ENCODE peak calls at places on chromosome 10, in five cellular contexts. O is lower lobe of right lung, P is right lobe of liver, W is fibroblast of lung, S is neuronal stem cell. T is an unnamed sample.
A peak's percentile ranks its signal among the peaks of the same experiment; 100 is the strongest.

GRCh38 chr10:20355915-20356314 is 539.7 kb downstream of the PLXDC2 start:
- DNase-seq in O (no peak), P (no peak), W (no peak), S (no peak), T (no peak)

GRCh38 chr10:88389456-88389855 is 193.7 kb downstream of the RNLS start:
- DNase-seq in O (no peak), P (no peak), W (peak; percentile 45), S (no peak), T (peak; percentile 64)

GRCh38 chr10:114605155-114605797 is 52.8 kb downstream of the ABLIM1 start:
- DNase-seq in O (no peak), P (no peak), W (no peak), S (no peak), T (no peak)

GRCh38 chr10:30056767-30057355 is 2.5 kb downstream of the JCAD start:
- DNase-seq in O (no peak), P (no peak), W (peak; percentile 33), S (no peak), T (no peak)

GRCh38 chr10:81838950-81839349 is 36.0 kb upstream of the NRG3 start:
- DNase-seq in O (no peak), P (no peak), W (no peak), S (peak; percentile 15), T (no peak)

GRCh38 chr10:20181408-20181807 is 365.2 kb downstream of the PLXDC2 start:
- DNase-seq in O (no peak), P (no peak), W (no peak), S (no peak), T (no peak)

GRCh38 chr10:129274928-129275474 is 192.0 kb upstream of the MGMT start:
- DNase-seq in O (no peak), P (no peak), W (no peak), S (no peak), T (no peak)

GRCh38 chr10:51176976-51177690 is 102.8 kb downstream of the PRKG1 start:
- DNase-seq in O (no peak), P (no peak), W (peak; percentile 70), S (no peak), T (peak; percentile 78)

GRCh38 chr10:70568781-70569495 is 33.6 kb downstream of the PRF1 start:
- DNase-seq in O (no peak), P (no peak), W (no peak), S (no peak), T (no peak)

GRCh38 chr10:12394236-12395033 is 45.1 kb downstream of the CAMK1D start:
- DNase-seq in O (no peak), P (no peak), W (peak; percentile 69), S (no peak), T (no peak)

GRCh38 chr10:78419481-78420265 is 386.0 kb downstream of the RPS24 start:
- DNase-seq in O (peak; percentile 75), P (no peak), W (no peak), S (no peak), T (no peak)

GRCh38 chr10:120285408-120285807 is 171.6 kb upstream of the PLPP4 start:
- DNase-seq in O (no peak), P (no peak), W (no peak), S (no peak), T (no peak)

GRCh38 chr10:120283093-120283492 is 173.9 kb upstream of the PLPP4 start:
- DNase-seq in O (no peak), P (no peak), W (no peak), S (no peak), T (no peak)

GRCh38 chr10:120279196-120279595 is 177.8 kb upstream of the PLPP4 start:
- DNase-seq in O (no peak), P (no peak), W (no peak), S (no peak), T (no peak)

GRCh38 chr10:120286280-120286679 is 170.7 kb upstream of the PLPP4 start:
- DNase-seq in O (peak; percentile 43), P (no peak), W (no peak), S (no peak), T (no peak)

GRCh38 chr10:120282421-120282820 is 174.6 kb upstream of the PLPP4 start:
- DNase-seq in O (no peak), P (no peak), W (no peak), S (no peak), T (no peak)
- H3K4me3 ChIP-seq in O (no peak overlapping the region), P (no peak overlapping the region), W (no peak overlapping the region), S (no peak overlapping the region), T (no peak overlapping the region)

DNA sequence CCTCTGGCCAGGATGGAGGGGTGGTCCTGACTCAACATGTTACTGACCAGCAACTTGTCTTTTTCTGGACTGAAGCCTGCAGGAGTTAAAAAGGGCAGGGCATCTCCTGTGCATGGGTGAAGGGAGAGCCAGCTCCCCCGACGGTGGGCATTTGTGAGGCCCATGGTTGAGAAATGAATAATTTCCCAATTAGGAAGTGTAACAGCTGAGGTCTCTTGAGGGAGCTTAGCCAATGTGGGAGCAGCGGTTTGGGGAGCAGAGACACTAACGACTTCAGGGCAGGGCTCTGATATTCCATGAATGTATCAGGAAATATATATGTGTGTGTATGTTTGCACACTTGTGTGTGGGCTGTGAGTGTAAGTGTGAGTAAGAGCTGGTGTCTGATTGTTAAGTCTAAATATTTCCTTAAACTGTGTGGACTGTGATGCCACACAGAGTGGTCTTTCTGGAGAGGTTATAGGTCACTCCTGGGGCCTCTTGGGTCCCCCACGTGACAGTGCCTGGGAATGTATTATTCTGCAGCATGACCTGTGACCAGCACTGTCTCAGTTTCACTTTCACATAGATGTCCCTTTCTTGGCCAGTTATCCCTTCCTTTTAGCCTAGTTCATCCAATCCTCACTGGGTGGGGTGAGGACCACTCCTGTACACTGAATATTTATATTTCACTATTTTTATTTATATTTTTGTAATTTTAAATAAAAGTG is 6.0 kb downstream of the PLAU start:
- DNase-seq in O (no peak), P (no peak), W (no peak), S (no peak), T (no peak)
- H3K4me3 ChIP-seq in O (no peak overlapping the region), P (no peak overlapping the region), W (no peak overlapping the region), S (no peak overlapping the region), T (no peak overlapping the region)

GRCh38 chr10:127889605-127890195 is 3.0 kb downstream of the CLRN3 start:
- DNase-seq in O (no peak), P (no peak), W (peak; percentile 78), S (no peak), T (peak; percentile 48)

GRCh38 chr10:127886371-127887051 is 6.2 kb downstream of the CLRN3 start:
- DNase-seq in O (no peak), P (peak; percentile 52), W (no peak), S (no peak), T (no peak)

GRCh38 chr10:127888526-127889312 is 4.0 kb downstream of the CLRN3 start:
- DNase-seq in O (no peak), P (no peak), W (no peak), S (no peak), T (no peak)

GRCh38 chr10:127890935-127891334 is 1.8 kb downstream of the CLRN3 start:
- DNase-seq in O (no peak), P (no peak), W (no peak), S (no peak), T (no peak)

GRCh38 chr10:127887497-127888415 is 5.0 kb downstream of the CLRN3 start:
- DNase-seq in O (no peak), P (no peak), W (no peak), S (no peak), T (no peak)
- H3K4me3 ChIP-seq in O (no peak overlapping the region), P (no peak overlapping the region), W (no peak overlapping the region), S (no peak overlapping the region), T (no peak overlapping the region)

DNA sequence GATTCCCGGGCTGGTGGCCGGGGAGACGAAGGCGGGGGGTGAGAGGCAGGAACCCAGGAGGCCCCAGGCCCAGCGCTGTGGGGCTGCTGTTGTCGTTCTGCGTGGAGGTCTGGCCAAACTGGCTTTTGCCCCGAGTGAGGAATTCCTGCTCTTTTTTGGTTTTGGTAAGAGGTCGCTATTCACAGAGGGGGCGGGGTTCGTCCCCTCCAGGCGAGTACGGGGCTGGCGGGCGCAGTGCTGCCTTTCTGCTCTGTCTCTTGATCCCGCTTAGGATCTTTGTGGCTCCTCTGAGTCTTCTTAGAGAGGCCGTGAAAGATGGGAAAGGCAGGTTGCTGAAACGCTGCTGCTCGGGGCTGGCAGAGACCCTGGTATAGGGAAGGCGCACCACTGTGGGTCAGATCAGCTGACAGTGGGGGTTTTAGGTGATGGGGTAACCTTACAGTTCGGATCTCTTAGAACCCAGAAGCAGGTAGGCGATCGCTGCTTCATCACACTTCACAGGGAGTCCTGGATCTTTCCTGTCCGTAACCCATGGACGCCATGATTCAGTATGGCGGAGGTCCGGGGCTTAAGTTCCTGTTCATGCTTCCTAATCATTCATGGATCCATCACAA is 136.7 kb downstream of the KIF20B start:
- DNase-seq in O (no peak), P (no peak), W (no peak), S (no peak), T (no peak)
- H3K4me3 ChIP-seq in O (peak overlapping the region; percentile 73), P (peak overlapping the region; percentile 52), W (no peak overlapping the region), S (peak overlapping the region; percentile 60), T (peak overlapping the region; percentile 61)

GRCh38 chr10:10826125-10826524 is 191.5 kb upstream of the CELF2 start:
- DNase-seq in O (no peak), P (no peak), W (peak; percentile 97), S (no peak), T (peak; percentile 71)

GRCh38 chr10:10830316-10831061 is 187.2 kb upstream of the CELF2 start:
- DNase-seq in O (no peak), P (no peak), W (peak; percentile 88), S (no peak), T (peak; percentile 96)

GRCh38 chr10:10833955-10834354 is 183.7 kb upstream of the CELF2 start:
- DNase-seq in O (no peak), P (no peak), W (no peak), S (no peak), T (no peak)

DNA sequence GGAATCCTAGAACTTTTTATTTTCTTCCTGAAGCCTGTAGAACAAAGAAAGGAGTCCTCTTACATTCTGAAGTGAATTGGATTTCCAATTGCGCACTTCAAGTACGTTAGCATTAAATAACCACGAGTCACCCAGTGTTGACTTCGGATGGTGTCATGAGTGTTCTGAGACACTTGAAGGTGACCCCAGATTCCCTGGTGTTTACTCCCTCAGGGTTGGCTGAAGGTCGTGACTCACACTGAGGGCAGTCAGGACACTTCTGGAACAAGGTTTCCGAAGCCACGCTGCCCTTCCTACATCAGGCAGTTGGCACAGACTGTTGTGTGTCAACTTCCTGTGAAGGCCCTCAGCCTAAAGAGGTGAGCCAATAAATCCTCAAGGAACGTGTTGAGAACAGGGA is 186.6 kb upstream of the CELF2 start:
- DNase-seq in O (peak; percentile 72), P (no peak), W (peak; percentile 87), S (no peak), T (peak; percentile 92)
- H3K4me3 ChIP-seq in O (no peak overlapping the region), P (no peak overlapping the region), W (no peak overlapping the region), S (no peak overlapping the region), T (no peak overlapping the region)

GRCh38 chr10:10293431-10293830 is 724.2 kb upstream of the CELF2 start:
- DNase-seq in O (no peak), P (no peak), W (no peak), S (peak; percentile 20), T (no peak)
- H3K4me3 ChIP-seq in O (no peak overlapping the region), P (no peak overlapping the region), W (no peak overlapping the region), S (no peak overlapping the region), T (no peak overlapping the region)

GRCh38 chr10:44962870-44963738 is 3.5 kb downstream of the RASSF4 start:
- DNase-seq in O (no peak), P (peak; percentile 34), W (no peak), S (no peak), T (no peak)

GRCh38 chr10:44961931-44962750 is 2.5 kb downstream of the RASSF4 start:
- DNase-seq in O (no peak), P (no peak), W (no peak), S (no peak), T (no peak)

GRCh38 chr10:44965104-44965503 is 5.5 kb downstream of the RASSF4 start:
- DNase-seq in O (no peak), P (no peak), W (no peak), S (no peak), T (no peak)

GRCh38 chr10:44965651-44966097 is 6.1 kb downstream of the RASSF4 start:
- DNase-seq in O (no peak), P (no peak), W (no peak), S (no peak), T (no peak)

GRCh38 chr10:44963772-44964633 is 4.4 kb downstream of the RASSF4 start:
- DNase-seq in O (peak; percentile 85), P (peak; percentile 61), W (peak; percentile 34), S (peak; percentile 72), T (no peak)
- H3K4me3 ChIP-seq in O (peak overlapping the region; percentile 24), P (no peak overlapping the region), W (no peak overlapping the region), S (no peak overlapping the region), T (no peak overlapping the region)

T was measured in AG10803.